ENCODE peak calls at places on chromosomes 12 and 14, in seven cellular contexts. B is fibroblast of the conjunctiva; K is astrocyte; O is AG09319; X is activated T-helper 1 cell treated with anti-CD3 and anti-CD28 coated beads, Interleukin-12 subunit alpha, Interleukin-12 subunit beta, Interleukin-2, Interleukin-4 antibody, amounts not matched to agents 30 ng/mL and 10 ng/mL and 1 ng/mL, durations not matched to agents 14 hours and 24 hours and 36 hours; F is sciatic nerve; T is G401. C is an unnamed sample.

GRCh38 chr14:31060253-31060875 is 34.2 kb upstream of the STRN3 start:
- DNase-seq in B (no peak), K (no peak), O (no peak), X (no peak), F (no peak), T (no peak), C (no peak)

GRCh38 chr12:116855744-116856470 is 25.3 kb downstream of the HRK start:
- DNase-seq in B (no peak), K (no peak), O (no peak), X (no peak), F (no peak), T (no peak), C (no peak)

GRCh38 chr14:106883218-106883692 is 1356.9 kb downstream of the TMEM121 start:
- DNase-seq in B (no peak), K (no peak), O (no peak), X (no peak), F (no peak), T (no peak), C (no peak)

GRCh38 chr12:94621662-94622359 is 28.5 kb downstream of the TMCC3 start:
- DNase-seq in B (no peak), K (peak; percentile 69), O (no peak), X (peak; percentile 41), F (no peak), T (no peak), C (no peak)

GRCh38 chr14:89618309-89618708 is 201.3 kb upstream of the FOXN3 start:
- DNase-seq in B (no peak), K (no peak), O (no peak), X (no peak), F (no peak), T (no peak), C (no peak)

GRCh38 chr12:70920891-70921290 is 353 bp upstream of the PTPRR start:
- DNase-seq in B (no peak), K (no peak), O (no peak), X (no peak), F (no peak), T (peak; percentile 75), C (no peak)

GRCh38 chr14:105974902-105975301 is 448.5 kb downstream of the TMEM121 start:
- DNase-seq in B (no peak), K (no peak), O (no peak), X (peak; percentile 31), F (no peak), T (peak; percentile 2), C (no peak)

GRCh38 chr14:68042002-68042401 is 222.4 kb downstream of the RAD51B start:
- DNase-seq in B (no peak), K (no peak), O (no peak), X (no peak), F (no peak), T (no peak), C (no peak)

GRCh38 chr14:93538411-93538810 is 107.7 kb downstream of the UNC79 start:
- DNase-seq in B (no peak), K (no peak), O (no peak), X (no peak), F (no peak), T (no peak), C (no peak)

GRCh38 chr14:100069161-100069800 is 4.1 kb downstream of the EVL start:
- DNase-seq in B (no peak), K (no peak), O (no peak), X (no peak), F (no peak), T (no peak), C (no peak)

GRCh38 chr12:19575307-19576243 is 136.3 kb downstream of the AEBP2 start:
- DNase-seq in B (no peak), K (peak; percentile 80), O (no peak), X (no peak), F (no peak), T (peak; percentile 73), C (peak; percentile 40)

GRCh38 chr12:106954462-106955376 is 988 bp upstream of the TMEM263 start:
- DNase-seq in B (no peak), K (no peak), O (no peak), X (peak; percentile 2), F (peak; percentile 72), T (peak; percentile 43), C (no peak)

GRCh38 chr12:39595923-39596322 is 23.7 kb downstream of the ABCD2 start:
- DNase-seq in B (peak; percentile 3), K (no peak), O (no peak), X (no peak), F (no peak), T (no peak), C (no peak)

GRCh38 chr14:94681300-94682060 is 69.3 kb downstream of the SERPINA3 start:
- DNase-seq in B (peak; percentile 28), K (peak; percentile 7), O (no peak), X (no peak), F (peak; percentile 59), T (peak; percentile 4), C (peak; percentile 3)